ENCODE peak calls at places on chromosomes 2 and 18, in seven cellular contexts. One of them, this sample, is unnamed.

GRCh38 chr2:177908182-177908581 is 164.4 kb downstream of the PDE11A start:
- DNase-seq in brain microvascular endothelial cell: no peak
- DNase-seq in OCI-LY7: no peak
- DNase-seq in upper lobe of left lung: no peak
- DNase-seq in GM13977: no peak
- DNase-seq in astrocyte of the spinal cord: no peak
- DNase-seq in RWPE1: no peak
- DNase-seq in this sample: no peak

GRCh38 chr2:223034241-223034933 is 17.6 kb upstream of the KCNE4 start:
- DNase-seq in brain microvascular endothelial cell: no peak
- DNase-seq in OCI-LY7: no peak
- DNase-seq in upper lobe of left lung: no peak
- DNase-seq in GM13977: no peak
- DNase-seq in astrocyte of the spinal cord: no peak
- DNase-seq in RWPE1: no peak
- DNase-seq in this sample: no peak

GRCh38 chr2:240436626-240437180 is 1.2 kb downstream of the GPC1 start:
- DNase-seq in brain microvascular endothelial cell: no peak
- DNase-seq in OCI-LY7: no peak
- DNase-seq in upper lobe of left lung: peak
- DNase-seq in GM13977: no peak
- DNase-seq in astrocyte of the spinal cord: peak
- DNase-seq in RWPE1: no peak
- DNase-seq in this sample: no peak

GRCh38 chr18:44668280-44668975 is 12.3 kb upstream of the SETBP1 start:
- DNase-seq in brain microvascular endothelial cell: no peak
- DNase-seq in OCI-LY7: no peak
- DNase-seq in upper lobe of left lung: no peak
- DNase-seq in GM13977: no peak
- DNase-seq in astrocyte of the spinal cord: no peak
- DNase-seq in RWPE1: no peak
- DNase-seq in this sample: no peak

GRCh38 chr2:196278491-196278911 is 107.1 kb upstream of the STK17B start:
- DNase-seq in brain microvascular endothelial cell: peak
- DNase-seq in OCI-LY7: no peak
- DNase-seq in upper lobe of left lung: no peak
- DNase-seq in GM13977: no peak
- DNase-seq in astrocyte of the spinal cord: peak
- DNase-seq in RWPE1: no peak
- DNase-seq in this sample: no peak

GRCh38 chr2:105369777-105370690 is 28.8 kb downstream of the FHL2 start:
- DNase-seq in brain microvascular endothelial cell: peak
- DNase-seq in OCI-LY7: peak
- DNase-seq in upper lobe of left lung: peak
- DNase-seq in GM13977: peak
- DNase-seq in astrocyte of the spinal cord: peak
- DNase-seq in RWPE1: peak
- DNase-seq in this sample: peak

GRCh38 chr2:153106802-153107477 is 371.6 kb downstream of the RPRM start:
- DNase-seq in brain microvascular endothelial cell: no peak
- DNase-seq in OCI-LY7: no peak
- DNase-seq in upper lobe of left lung: no peak
- DNase-seq in GM13977: peak
- DNase-seq in astrocyte of the spinal cord: no peak
- DNase-seq in RWPE1: no peak
- DNase-seq in this sample: no peak

GRCh38 chr2:121888189-121888557 is 132.7 kb downstream of the TSN start:
- DNase-seq in brain microvascular endothelial cell: no peak
- DNase-seq in OCI-LY7: peak
- DNase-seq in upper lobe of left lung: no peak
- DNase-seq in GM13977: no peak
- DNase-seq in astrocyte of the spinal cord: no peak
- DNase-seq in RWPE1: peak
- DNase-seq in this sample: no peak

GRCh38 chr2:22221006-22221405 is 1097.2 kb downstream of the TDRD15 start:
- DNase-seq in brain microvascular endothelial cell: no peak
- DNase-seq in OCI-LY7: no peak
- DNase-seq in upper lobe of left lung: no peak
- DNase-seq in GM13977: no peak
- DNase-seq in astrocyte of the spinal cord: no peak
- DNase-seq in RWPE1: no peak
- DNase-seq in this sample: no peak

GRCh38 chr2:112031473-112031872 is 23.6 kb upstream of the TMEM87B start:
- DNase-seq in brain microvascular endothelial cell: no peak
- DNase-seq in OCI-LY7: no peak
- DNase-seq in upper lobe of left lung: no peak
- DNase-seq in GM13977: no peak
- DNase-seq in astrocyte of the spinal cord: peak
- DNase-seq in RWPE1: no peak
- DNase-seq in this sample: no peak

GRCh38 chr2:38115216-38116012 is 39.5 kb upstream of the CYP1B1 start:
- DNase-seq in brain microvascular endothelial cell: peak
- DNase-seq in OCI-LY7: peak
- DNase-seq in upper lobe of left lung: no peak
- DNase-seq in GM13977: peak
- DNase-seq in astrocyte of the spinal cord: peak
- DNase-seq in RWPE1: peak
- DNase-seq in this sample: peak

GRCh38 chr2:104897515-104898184 is 43.7 kb downstream of the POU3F3 start:
- DNase-seq in brain microvascular endothelial cell: no peak
- DNase-seq in OCI-LY7: no peak
- DNase-seq in upper lobe of left lung: no peak
- DNase-seq in GM13977: no peak
- DNase-seq in astrocyte of the spinal cord: peak
- DNase-seq in RWPE1: peak
- DNase-seq in this sample: no peak

GRCh38 chr18:27004056-27004829 is 138.7 kb upstream of the AQP4 start:
- DNase-seq in brain microvascular endothelial cell: peak
- DNase-seq in OCI-LY7: peak
- DNase-seq in upper lobe of left lung: no peak
- DNase-seq in GM13977: no peak
- DNase-seq in astrocyte of the spinal cord: peak
- DNase-seq in RWPE1: no peak
- DNase-seq in this sample: no peak
- TF ChIP-seq CTCF in brain microvascular endothelial cell: peak
- TF ChIP-seq CTCF in OCI-LY7: peak
- TF ChIP-seq CTCF in upper lobe of left lung: no peak
- TF ChIP-seq CTCF in GM13977: peak
- TF ChIP-seq CTCF in astrocyte of the spinal cord: peak
- TF ChIP-seq CTCF in RWPE1: peak
- TF ChIP-seq CTCF in this sample: peak

GRCh38 chr2:9167718-9168657 is 38.6 kb upstream of the ASAP2 start:
- DNase-seq in brain microvascular endothelial cell: no peak
- DNase-seq in OCI-LY7: no peak
- DNase-seq in upper lobe of left lung: no peak
- DNase-seq in GM13977: no peak
- DNase-seq in astrocyte of the spinal cord: no peak
- DNase-seq in RWPE1: no peak
- DNase-seq in this sample: no peak

GRCh38 chr2:9166579-9167392 is 39.8 kb upstream of the ASAP2 start:
- DNase-seq in brain microvascular endothelial cell: no peak
- DNase-seq in OCI-LY7: no peak
- DNase-seq in upper lobe of left lung: no peak
- DNase-seq in GM13977: no peak
- DNase-seq in astrocyte of the spinal cord: no peak
- DNase-seq in RWPE1: no peak
- DNase-seq in this sample: no peak

GRCh38 chr2:9169310-9170107 is 37.1 kb upstream of the ASAP2 start:
- DNase-seq in brain microvascular endothelial cell: no peak
- DNase-seq in OCI-LY7: no peak
- DNase-seq in upper lobe of left lung: no peak
- DNase-seq in GM13977: no peak
- DNase-seq in astrocyte of the spinal cord: no peak
- DNase-seq in RWPE1: no peak
- DNase-seq in this sample: no peak

GRCh38 chr2:9170458-9171130 is 36.0 kb upstream of the ASAP2 start:
- DNase-seq in brain microvascular endothelial cell: no peak
- DNase-seq in OCI-LY7: no peak
- DNase-seq in upper lobe of left lung: no peak
- DNase-seq in GM13977: no peak
- DNase-seq in astrocyte of the spinal cord: no peak
- DNase-seq in RWPE1: no peak
- DNase-seq in this sample: no peak

GRCh38 chr2:9168851-9169250 is 37.8 kb upstream of the ASAP2 start:
- DNase-seq in brain microvascular endothelial cell: no peak
- DNase-seq in OCI-LY7: no peak
- DNase-seq in upper lobe of left lung: no peak
- DNase-seq in GM13977: no peak
- DNase-seq in astrocyte of the spinal cord: peak
- DNase-seq in RWPE1: no peak
- DNase-seq in this sample: no peak
- TF ChIP-seq CTCF in brain microvascular endothelial cell: no peak
- TF ChIP-seq CTCF in OCI-LY7: no peak
- TF ChIP-seq CTCF in upper lobe of left lung: no peak
- TF ChIP-seq CTCF in GM13977: no peak
- TF ChIP-seq CTCF in astrocyte of the spinal cord: no peak
- TF ChIP-seq CTCF in RWPE1: no peak
- TF ChIP-seq CTCF in this sample: no peak

DNA sequence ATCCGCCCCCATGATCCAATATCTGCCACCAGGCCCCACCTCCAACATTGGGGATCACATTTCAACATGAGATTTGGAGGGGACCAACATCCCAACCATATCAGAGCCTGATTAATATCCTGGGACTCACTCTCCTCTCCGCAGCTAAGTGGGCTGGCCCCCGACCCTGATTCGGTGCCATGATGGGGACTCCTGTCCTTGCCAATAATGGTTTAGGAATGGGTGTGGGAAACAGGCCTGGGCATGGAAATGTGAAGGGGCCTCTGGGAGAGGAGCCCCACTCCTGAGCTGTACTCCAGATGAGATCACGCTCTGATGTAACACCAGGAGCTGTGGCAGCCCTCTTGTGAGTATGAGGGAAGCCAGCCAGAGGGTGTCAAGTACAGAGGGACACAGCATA is 77.3 kb upstream of the SMAD7 start:
- DNase-seq in brain microvascular endothelial cell: no peak
- DNase-seq in OCI-LY7: no peak
- DNase-seq in upper lobe of left lung: no peak
- DNase-seq in GM13977: no peak
- DNase-seq in astrocyte of the spinal cord: no peak
- DNase-seq in RWPE1: no peak
- DNase-seq in this sample: no peak
- TF ChIP-seq CTCF in brain microvascular endothelial cell: no peak
- TF ChIP-seq CTCF in OCI-LY7: no peak
- TF ChIP-seq CTCF in upper lobe of left lung: no peak
- TF ChIP-seq CTCF in GM13977: no peak
- TF ChIP-seq CTCF in astrocyte of the spinal cord: no peak
- TF ChIP-seq CTCF in RWPE1: no peak
- TF ChIP-seq CTCF in this sample: no peak

DNA sequence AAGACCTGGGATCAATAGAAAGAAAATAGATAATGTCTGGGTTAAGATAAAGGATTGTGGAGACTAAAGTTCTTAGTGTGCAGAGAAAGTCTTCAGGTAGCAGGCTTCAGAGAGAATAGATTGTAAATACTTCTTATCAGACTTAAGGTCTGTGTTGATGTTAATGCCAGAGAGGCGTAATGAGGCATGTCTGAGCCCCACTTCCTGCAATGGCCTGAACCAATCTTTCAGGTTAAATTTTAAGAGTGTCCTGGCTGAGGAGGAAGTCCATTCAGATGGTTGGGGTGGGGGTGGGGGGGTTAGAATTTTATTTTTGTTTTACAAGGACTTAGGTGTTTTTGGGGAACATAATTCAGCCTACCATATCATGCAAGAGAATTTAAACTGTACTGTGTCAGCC is 129.5 kb downstream of the EVA1A start:
- DNase-seq in brain microvascular endothelial cell: no peak
- DNase-seq in OCI-LY7: peak
- DNase-seq in upper lobe of left lung: no peak
- DNase-seq in GM13977: no peak
- DNase-seq in astrocyte of the spinal cord: no peak
- DNase-seq in RWPE1: no peak
- DNase-seq in this sample: no peak
- TF ChIP-seq CTCF in brain microvascular endothelial cell: no peak
- TF ChIP-seq CTCF in OCI-LY7: no peak
- TF ChIP-seq CTCF in upper lobe of left lung: no peak
- TF ChIP-seq CTCF in GM13977: no peak
- TF ChIP-seq CTCF in astrocyte of the spinal cord: no peak
- TF ChIP-seq CTCF in RWPE1: no peak
- TF ChIP-seq CTCF in this sample: no peak